ENCODE peak calls at places on chromosomes 16 and 17, in five cellular contexts. K, M, U, L and J are unnamed samples.

GRCh38 chr16:66250686-66251405 is 115.6 kb upstream of the CDH5 start:
- DNase-seq in K (peak; percentile 27), M (no peak), U (peak; percentile 76), L (no peak), J (peak; percentile 73)

GRCh38 chr17:17445925-17446665 is 30.7 kb upstream of the MED9 start:
- DNase-seq in K (peak; percentile 84), M (peak; percentile 87), U (peak; percentile 97), L (no peak), J (peak; percentile 93)

GRCh38 chr17:81536299-81537290 is 8.4 kb downstream of the FSCN2 start:
- DNase-seq in K (peak; percentile 33), M (no peak), U (no peak), L (no peak), J (no peak)

GRCh38 chr17:62064791-62065563 is at the start of gene MED13:
- DNase-seq in K (peak; percentile 31), M (no peak), U (peak; percentile 53), L (peak; percentile 34), J (peak; percentile 38)

GRCh38 chr17:15261818-15262290 is 3.3 kb downstream of the PMP22 start:
- DNase-seq in K (no peak), M (peak; percentile 51), U (peak; percentile 48), L (no peak), J (peak; percentile 44)

GRCh38 chr17:73027130-73027741 is 65.3 kb downstream of the SLC39A11 start:
- DNase-seq in K (peak; percentile 75), M (no peak), U (no peak), L (no peak), J (peak; percentile 89)

GRCh38 chr17:35167046-35167445 is 19.4 kb downstream of the UNC45B start:
- DNase-seq in K (no peak), M (no peak), U (no peak), L (no peak), J (no peak)

GRCh38 chr16:73091199-73091598 is 43.3 kb upstream of the ZFHX3 start:
- DNase-seq in K (no peak), M (no peak), U (no peak), L (no peak), J (no peak)

GRCh38 chr16:26859086-26859485 is 207.6 kb upstream of the C16orf82 start:
- DNase-seq in K (no peak), M (no peak), U (no peak), L (no peak), J (no peak)

GRCh38 chr17:49035470-49036269 is 38.5 kb downstream of the IGF2BP1 start:
- DNase-seq in K (peak; percentile 52), M (no peak), U (peak; percentile 43), L (no peak), J (peak; percentile 41)

GRCh38 chr17:57600092-57600491 is 145.0 kb downstream of the CCDC182 start:
- DNase-seq in K (peak; percentile 81), M (no peak), U (no peak), L (no peak), J (peak; percentile 40)

GRCh38 chr17:31580331-31581021 is 189.0 kb downstream of the RAB11FIP4 start:
- DNase-seq in K (peak; percentile 78), M (no peak), U (peak; percentile 93), L (no peak), J (peak; percentile 81)

GRCh38 chr16:12917653-12918052 is 16.3 kb downstream of the SHISA9 start:
- DNase-seq in K (no peak), M (peak; percentile 27), U (no peak), L (no peak), J (peak; percentile 83)

GRCh38 chr16:27928542-27928941 is 135.0 kb downstream of the GSG1L start:
- DNase-seq in K (no peak), M (no peak), U (no peak), L (no peak), J (no peak)

GRCh38 chr17:79041041-79041570 is 17.1 kb downstream of the C1QTNF1 start:
- DNase-seq in K (no peak), M (no peak), U (no peak), L (no peak), J (no peak)